ENCODE peak calls at places on chromosomes 5 and 9, in eight cellular contexts. J is H9, E is fibroblast of lung, M is MM.1S, W is H1, R is GM23248, P is neuronal stem cell, U is K562. Y is an unnamed sample.

GRCh38 chr9:133739408-133740280 is 1.5 kb upstream of the SARDH start:
- DNase-seq in P (no peak), R (no peak), J (no peak), U (no peak), E (no peak), W (no peak), M (no peak), Y (no peak)

GRCh38 chr5:169280286-169280685 is 20.7 kb downstream of the SLIT3 start:
- DNase-seq in R (no peak), M (no peak), E (no peak), W (no peak), J (no peak), U (no peak), P (no peak), Y (no peak)

GRCh38 chr9:3848445-3849114 is 322.8 kb upstream of the RFX3 start:
- DNase-seq in R (peak), U (peak), E (peak), M (no peak), P (peak), W (peak), J (peak), Y (no peak)

GRCh38 chr5:123117989-123118388 is 28.9 kb downstream of the PRDM6 start:
- DNase-seq in E (no peak), W (no peak), J (no peak), R (no peak), U (no peak), P (no peak), M (no peak), Y (no peak)

GRCh38 chr5:14462681-14463080 is 118.9 kb upstream of the OTULINL start:
- DNase-seq in J (no peak), P (no peak), U (no peak), E (no peak), W (no peak), R (no peak), M (no peak), Y (no peak)

GRCh38 chr9:72788966-72789365 is 163.9 kb downstream of the ALDH1A1 start:
- DNase-seq in E (no peak), R (peak), P (no peak), U (no peak), J (no peak), M (no peak), W (no peak), Y (no peak)

GRCh38 chr9:134477927-134478326 is 151.7 kb downstream of the RXRA start:
- DNase-seq in P (no peak), J (no peak), R (peak), E (no peak), U (no peak), M (no peak), W (no peak), Y (no peak)

GRCh38 chr5:171397190-171397589 is 9.5 kb downstream of the NPM1 start:
- DNase-seq in U (no peak), J (no peak), E (no peak), R (no peak), W (no peak), M (no peak), P (no peak), Y (no peak)

GRCh38 chr9:76203373-76203772 is 190.9 kb downstream of the RFK start:
- DNase-seq in M (no peak), R (peak), W (no peak), J (no peak), U (no peak), P (no peak), E (no peak), Y (peak)

GRCh38 chr5:93193756-93194155 is 387.3 kb downstream of the NR2F1-AS1 start:
- DNase-seq in P (peak), R (no peak), W (no peak), E (peak), M (peak), J (no peak), U (no peak), Y (no peak)

GRCh38 chr5:147417133-147417813 is 92.6 kb downstream of the DPYSL3 start:
- DNase-seq in R (peak), J (no peak), E (peak), P (no peak), U (no peak), M (no peak), W (no peak), Y (peak)

GRCh38 chr9:111271481-111272080 is 58.4 kb downstream of the OR2K2 start:
- DNase-seq in P (no peak), M (no peak), E (peak), U (no peak), W (no peak), R (peak), J (no peak), Y (no peak)

GRCh38 chr5:39255406-39255805 is 36.0 kb upstream of the FYB1 start:
- DNase-seq in M (no peak), P (no peak), W (no peak), R (no peak), E (no peak), J (no peak), U (no peak), Y (no peak)

GRCh38 chr9:73807956-73808355 is 656.3 kb downstream of the ANXA1 start:
- DNase-seq in W (no peak), U (no peak), E (no peak), R (no peak), J (no peak), M (no peak), P (no peak), Y (no peak)

GRCh38 chr9:90868555-90868954 is 66.9 kb downstream of the SYK start:
- DNase-seq in M (no peak), R (no peak), W (no peak), E (peak), J (no peak), U (no peak), P (no peak), Y (no peak)

GRCh38 chr5:57246426-57246825 is 72.6 kb downstream of the GPBP1 start:
- DNase-seq in P (no peak), J (no peak), W (no peak), M (no peak), E (no peak), U (no peak), R (no peak), Y (no peak)
- H3K9ac ChIP-seq in P (no peak), J (no peak), W (no peak), M (no peak), E (no peak), U (no peak), R (no peak), Y (no peak)

DNA sequence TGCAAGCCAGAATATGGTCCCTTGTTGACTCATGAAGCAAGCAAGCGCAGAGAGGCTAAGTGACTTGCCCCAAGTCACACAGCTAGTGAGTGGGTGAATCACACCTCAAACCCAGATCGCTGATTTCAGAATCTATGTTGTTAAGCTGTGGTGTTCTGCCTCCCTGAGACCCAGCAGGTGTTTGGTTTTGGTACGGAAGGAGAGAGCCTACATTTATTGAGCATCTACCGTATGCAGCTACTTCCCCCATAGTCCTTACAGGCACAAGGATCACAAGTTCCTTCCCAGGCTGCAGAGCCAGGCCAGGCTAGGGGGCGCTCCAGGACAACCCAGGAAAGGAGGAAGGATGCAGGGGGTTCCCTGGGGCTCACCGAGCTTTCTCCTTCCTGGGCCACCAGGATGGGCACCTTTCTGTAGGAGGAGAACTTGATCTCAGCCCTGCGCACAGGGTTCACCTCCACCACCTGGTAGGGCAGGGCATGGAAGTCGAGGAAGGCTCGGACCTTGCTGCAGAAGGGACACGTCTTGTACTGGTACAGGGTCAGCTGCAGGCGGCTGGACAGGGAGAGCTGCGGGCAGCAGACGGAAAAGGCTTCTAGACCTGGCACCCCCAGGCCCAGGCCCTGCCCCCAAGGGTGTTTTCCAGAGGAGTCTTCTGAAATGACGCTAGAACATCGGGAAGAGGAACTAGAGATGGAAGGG is 2.5 kb downstream of the PTGES2 start:
- DNase-seq in W (peak), R (peak), J (peak), M (no peak), U (peak), P (peak), E (peak), Y (peak)
- H3K9ac ChIP-seq in W (no peak), R (no peak), J (no peak), M (no peak), U (peak), P (no peak), E (no peak), Y (no peak)

GRCh38 chr5:111072949-111073682 is 1.6 kb downstream of the TSLP start:
- DNase-seq in W (no peak), M (peak), E (no peak), R (peak), J (peak), U (peak), P (peak), Y (peak)

GRCh38 chr5:111071413-111071812 is at the start of gene TSLP:
- DNase-seq in U (no peak), J (no peak), M (no peak), W (no peak), P (no peak), R (no peak), E (no peak), Y (no peak)

GRCh38 chr5:111070272-111071134 is 1.0 kb upstream of the TSLP start:
- DNase-seq in W (no peak), U (no peak), E (no peak), P (peak), M (no peak), J (peak), R (peak), Y (no peak)

GRCh38 chr5:111068208-111068607 is 3.3 kb upstream of the TSLP start:
- DNase-seq in P (no peak), R (peak), J (no peak), M (no peak), E (peak), U (no peak), W (no peak), Y (no peak)

DNA sequence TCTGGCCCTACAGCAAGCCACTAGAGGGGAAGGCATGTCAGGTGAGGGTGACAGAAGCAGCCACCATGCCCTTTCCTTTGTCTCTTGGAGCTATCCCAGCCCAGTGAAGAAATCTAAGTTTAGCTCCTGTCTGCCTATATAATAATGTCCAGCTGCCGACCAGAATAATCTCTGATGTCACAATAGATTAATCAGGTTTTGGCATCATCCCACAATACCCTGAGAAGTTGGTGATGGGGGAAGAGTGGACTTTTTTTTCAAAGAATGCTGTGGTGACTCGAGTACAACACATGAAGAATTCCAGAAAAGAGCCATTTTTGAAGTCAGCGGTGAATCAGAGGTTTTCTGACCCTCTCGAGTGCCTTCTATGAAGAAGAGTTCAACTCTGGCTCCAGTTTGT is 1.7 kb upstream of the TSLP start:
- DNase-seq in E (peak), R (peak), J (no peak), P (no peak), U (no peak), M (no peak), W (no peak), Y (no peak)
- H3K9ac ChIP-seq in E (no peak), R (no peak), J (no peak), P (no peak), U (no peak), M (no peak), W (no peak), Y (no peak)

GRCh38 chr9:35760651-35761050 is 6.6 kb upstream of the MSMP start:
- DNase-seq in W (no peak), P (no peak), R (no peak), J (no peak), U (no peak), M (no peak), E (no peak), Y (peak)

GRCh38 chr9:35758475-35759050 is 4.5 kb upstream of the MSMP start:
- DNase-seq in U (no peak), R (no peak), W (no peak), P (no peak), J (no peak), E (peak), M (no peak), Y (no peak)

GRCh38 chr9:35757527-35758275 is 3.6 kb upstream of the MSMP start:
- DNase-seq in M (no peak), W (no peak), J (no peak), P (no peak), R (no peak), E (no peak), U (peak), Y (no peak)

GRCh38 chr9:35756743-35757526 is 2.9 kb upstream of the MSMP start:
- DNase-seq in U (peak), J (peak), M (peak), W (peak), P (peak), E (no peak), R (peak), Y (peak)

GRCh38 chr9:35759795-35760194 is 5.7 kb upstream of the MSMP start:
- DNase-seq in W (no peak), M (no peak), U (no peak), J (no peak), P (no peak), E (no peak), R (no peak), Y (peak)
- H3K9ac ChIP-seq in W (no peak), M (no peak), U (no peak), J (no peak), P (no peak), E (no peak), R (no peak), Y (no peak)

DNA sequence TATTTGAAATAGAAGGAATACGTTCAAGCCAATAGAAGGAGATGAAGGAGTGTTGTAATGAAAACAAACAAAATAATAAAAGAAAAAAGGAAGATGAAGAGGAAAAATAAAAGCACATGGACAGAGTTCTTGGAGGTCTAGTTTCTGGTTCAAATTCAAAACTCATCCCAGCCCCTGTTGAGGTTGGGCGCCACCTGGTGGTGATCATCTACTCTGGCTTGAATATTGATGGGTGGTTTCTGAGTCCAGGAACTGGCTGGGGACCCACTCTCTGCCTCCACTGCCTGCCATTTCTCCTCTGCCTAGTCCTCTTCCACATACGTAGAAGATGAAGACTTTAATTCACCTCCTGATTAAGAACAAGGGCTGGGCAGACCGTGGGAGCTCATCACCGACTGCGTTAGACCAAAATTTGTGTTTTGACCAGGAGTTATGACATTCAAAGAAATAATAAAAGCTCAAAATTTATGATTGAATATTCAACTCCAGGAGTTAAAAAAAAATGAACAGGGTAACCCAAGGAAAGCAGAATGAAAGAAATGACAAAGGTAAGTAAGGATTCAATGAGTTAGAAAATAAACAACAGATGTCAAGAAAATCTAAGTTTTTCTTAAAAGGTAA is 99.0 kb upstream of the SLC1A3 start:
- DNase-seq in W (no peak), E (peak), J (peak), M (peak), U (peak), R (peak), P (peak), Y (peak)
- H3K9ac ChIP-seq in W (no peak), E (no peak), J (no peak), M (no peak), U (no peak), R (no peak), P (no peak), Y (no peak)

GRCh38 chr5:9391080-9391479 is 154.8 kb downstream of the SEMA5A start:
- DNase-seq in R (no peak), P (no peak), M (no peak), J (no peak), E (no peak), U (no peak), W (no peak), Y (no peak)
- H3K9ac ChIP-seq in R (no peak), P (no peak), M (no peak), J (no peak), E (no peak), U (no peak), W (no peak), Y (no peak)

GRCh38 chr9:12956805-12957204 is 182.0 kb downstream of the LURAP1L start:
- DNase-seq in J (no peak), U (no peak), R (no peak), W (no peak), M (no peak), P (no peak), E (no peak), Y (no peak)
- H3K9ac ChIP-seq in J (no peak), U (no peak), R (no peak), W (no peak), M (no peak), P (no peak), E (no peak), Y (no peak)

Y was measured in colonic mucosa.